ENCODE peak calls at places on chromosomes 1 and 21, in seven cellular contexts. G is IMR-90, J is uterus, K is neural progenitor cell, A is left ventricle myocardium inferior, F is A549, O is cardiac muscle cell. X is an unnamed sample. For H3K4me1, the result is how much of the 10 kb centered on the place peaks cover.

GRCh38 chr1:19046972-19047371 is 90.5 kb upstream of the IFFO2 start:
- DNase-seq in G (no peak), J (no peak), K (no peak), A (peak), F (no peak), O (no peak), X (no peak)

GRCh38 chr1:106937104-106937503 is 119.4 kb upstream of the PRMT6 start:
- DNase-seq in G (peak), J (no peak), K (no peak), A (no peak), F (no peak), O (no peak), X (no peak)

GRCh38 chr1:30450148-30450817 is 273.1 kb downstream of the MATN1 start:
- DNase-seq in G (no peak), J (no peak), K (no peak), A (no peak), F (no peak), O (no peak), X (no peak)

GRCh38 chr1:14924455-14925325 is 228.9 kb upstream of the TMEM51 start:
- DNase-seq in G (peak), J (peak), K (peak), A (peak), F (no peak), O (peak), X (peak)

GRCh38 chr1:19734056-19734455 is 65.7 kb downstream of the TMCO4 start:
- DNase-seq in G (no peak), J (no peak), K (no peak), A (no peak), F (no peak), O (no peak), X (no peak)

GRCh38 chr1:48043524-48043923 is 46.3 kb upstream of the TRABD2B start:
- DNase-seq in G (no peak), J (no peak), K (no peak), A (no peak), F (no peak), O (no peak), X (no peak)

GRCh38 chr1:94335950-94336349 is 82.2 kb upstream of the ABCD3 start:
- DNase-seq in G (peak), J (peak), K (peak), A (no peak), F (peak), O (peak), X (peak)

GRCh38 chr1:105652109-105652508 is 1404.4 kb upstream of the PRMT6 start:
- DNase-seq in G (no peak), J (no peak), K (no peak), A (no peak), F (no peak), O (no peak), X (no peak)

GRCh38 chr1:45979778-45980176 is 152.7 kb downstream of the PIK3R3 start:
- DNase-seq in G (no peak), J (no peak), K (no peak), A (no peak), F (no peak), O (no peak), X (no peak)

GRCh38 chr1:59705849-59706599 is 108.7 kb upstream of the HOOK1 start:
- DNase-seq in G (peak), J (peak), K (no peak), A (no peak), F (no peak), O (no peak), X (no peak)

GRCh38 chr1:74470262-74470661 is 42.1 kb downstream of the LRRC53 start:
- DNase-seq in G (no peak), J (peak), K (no peak), A (no peak), F (no peak), O (no peak), X (no peak)

GRCh38 chr1:168465942-168466702 is 77.7 kb downstream of the XCL2 start:
- DNase-seq in G (peak), J (peak), K (no peak), A (peak), F (no peak), O (peak), X (peak)

GRCh38 chr1:192846950-192847349 is 38.1 kb downstream of the RGS2 start:
- DNase-seq in G (no peak), J (no peak), K (no peak), A (no peak), F (no peak), O (no peak), X (no peak)

GRCh38 chr1:43345119-43345518 is 7.5 kb downstream of the MPL start:
- DNase-seq in G (no peak), J (no peak), K (no peak), A (no peak), F (no peak), O (no peak), X (no peak)

GRCh38 chr1:204331847-204332487 is 27.8 kb downstream of the PLEKHA6 start:
- DNase-seq in G (no peak), J (no peak), K (no peak), A (no peak), F (no peak), O (no peak), X (no peak)

GRCh38 chr1:94418664-94419655 is 771 bp downstream of the ABCD3 start:
- DNase-seq in G (peak), J (peak), K (peak), A (peak), F (peak), O (peak), X (peak)

DNA sequence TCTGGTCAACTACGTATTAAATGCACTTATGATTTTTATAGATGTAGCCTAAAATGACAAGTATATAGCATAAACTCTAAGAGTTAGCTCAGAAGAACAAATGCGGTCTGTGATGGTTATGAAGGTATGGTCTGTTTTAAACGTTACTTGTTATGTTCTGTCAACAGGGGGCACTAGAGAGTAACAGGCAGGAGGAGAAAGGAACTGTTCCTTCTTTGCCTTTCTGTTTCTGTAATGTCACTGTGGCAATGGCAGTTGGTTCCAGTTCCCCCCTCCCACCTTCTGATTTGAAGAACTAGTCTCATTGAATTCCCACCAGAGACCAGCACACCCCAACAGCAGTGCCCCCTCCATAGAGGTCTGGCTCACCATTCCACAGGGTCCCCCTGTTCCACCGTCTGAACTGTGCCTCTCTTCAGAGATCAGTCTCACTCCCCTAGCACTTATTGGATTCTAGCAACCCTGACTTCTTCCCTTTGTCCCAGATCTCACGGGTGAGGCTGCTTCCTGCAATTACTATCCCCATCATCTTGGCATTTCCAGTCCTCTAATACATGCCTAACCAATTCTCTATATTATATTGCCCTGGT is 14.0 kb downstream of the KRTAP24-1 start:
- DNase-seq in G (no peak), J (no peak), K (peak), A (no peak), F (no peak), O (peak), X (no peak)
- TF ChIP-seq CTCF in G (no peak), J (no peak), K (peak), A (no peak), F (no peak), O (peak), X (peak)

GRCh38 chr1:108600504-108600903 is 40.6 kb downstream of the EEIG2 start:
- DNase-seq in G (no peak), J (no peak), K (no peak), A (no peak), F (no peak), O (no peak), X (no peak)
- H3K27ac ChIP-seq in G (no peak), J (no peak), K (no peak), A (no peak), F (no peak), O (peak), X (no peak)

GRCh38 chr1:2247760-2248126 is 19.6 kb downstream of the SKI start:
- DNase-seq in G (no peak), J (no peak), K (no peak), A (no peak), F (no peak), O (no peak), X (no peak)

GRCh38 chr1:2248127-2248826 is 20.2 kb downstream of the SKI start:
- DNase-seq in G (no peak), J (no peak), K (peak), A (no peak), F (no peak), O (no peak), X (no peak)

GRCh38 chr1:2248854-2249558 is 20.9 kb downstream of the SKI start:
- DNase-seq in G (no peak), J (no peak), K (no peak), A (no peak), F (no peak), O (no peak), X (no peak)

GRCh38 chr1:2250721-2251281 is 22.7 kb downstream of the SKI start:
- DNase-seq in G (no peak), J (no peak), K (no peak), A (no peak), F (no peak), O (no peak), X (no peak)

DNA sequence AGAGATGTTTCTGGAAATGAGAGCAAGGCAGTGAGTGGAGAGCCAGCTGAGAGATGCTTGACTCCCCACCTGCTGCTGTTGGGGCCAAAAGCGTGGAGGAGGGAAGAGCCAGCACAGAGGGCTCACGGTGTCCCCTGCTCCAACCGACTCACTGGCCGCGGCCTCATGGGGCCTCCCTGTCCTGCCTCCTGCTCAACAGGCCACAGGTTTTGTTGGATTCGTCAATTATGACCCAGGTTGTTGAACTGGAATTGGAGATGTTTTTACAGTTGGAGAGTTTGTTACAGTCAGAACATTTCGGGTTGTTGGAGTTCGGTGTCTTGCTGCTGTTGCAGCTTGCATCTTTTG is 21.4 kb downstream of the SKI start:
- DNase-seq in G (no peak), J (no peak), K (no peak), A (no peak), F (no peak), O (no peak), X (no peak)
- H3K4me1 ChIP-seq in G (under half), J (under half), K (half or more), A (half or more), F (under half), O (under half), X (under half)

GRCh38 chr21:39348355-39349210 is at the start of gene HMGN1:
- DNase-seq in G (peak), J (peak), K (peak), A (peak), F (peak), O (peak), X (peak)
- TF ChIP-seq CTCF in G (peak), J (peak), K (no peak), A (no peak), F (no peak), O (no peak), X (no peak)

DNA sequence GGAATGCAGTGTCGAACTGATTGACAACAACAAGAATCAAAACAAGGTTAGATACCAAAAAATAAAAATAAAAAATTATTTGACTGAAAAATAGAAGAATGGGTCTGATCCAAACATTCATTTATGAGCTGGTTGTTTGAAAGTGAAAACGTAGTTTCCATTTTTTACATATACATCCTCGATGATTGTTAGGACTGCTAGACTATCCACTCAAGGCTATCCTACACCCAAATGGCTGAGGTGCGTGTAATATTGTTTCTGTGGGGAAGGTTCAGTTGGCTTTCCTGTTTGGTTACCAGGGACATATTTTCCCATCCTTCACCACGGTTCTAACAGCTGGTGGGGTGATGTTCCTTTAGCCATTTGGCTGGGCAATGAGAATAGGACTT is 66.2 kb downstream of the MAP3K7CL start:
- DNase-seq in G (peak), J (no peak), K (no peak), A (no peak), F (no peak), O (no peak), X (no peak)
- H3K27ac ChIP-seq in G (peak), J (no peak), K (no peak), A (peak), F (peak), O (no peak), X (no peak)